ENCODE peak calls at places on chromosomes 11 and 22, in six cellular contexts. E, B, A, G, W and L are unnamed samples.

GRCh38 chr22:47794851-47795250 is 1032.4 kb downstream of the TBC1D22A start:
- DNase-seq in E (no peak), B (no peak), A (no peak), G (no peak), W (no peak), L (no peak)

GRCh38 chr11:36899796-36900195 is 301.8 kb upstream of the RAG2 start:
- DNase-seq in E (no peak), B (no peak), A (no peak), G (no peak), W (no peak), L (no peak)

GRCh38 chr11:27214713-27215112 is 148.3 kb downstream of the CCDC34 start:
- DNase-seq in E (no peak), B (no peak), A (no peak), G (no peak), W (no peak), L (no peak)

GRCh38 chr11:63813563-63814382 is 517 bp downstream of the SPINDOC start:
- DNase-seq in E (peak; percentile 54), B (peak; percentile 67), A (peak; percentile 73), G (peak; percentile 21), W (peak; percentile 69), L (no peak)

GRCh38 chr11:128695539-128696221 is 1.8 kb downstream of the FLI1 start:
- DNase-seq in E (no peak), B (no peak), A (no peak), G (peak; percentile 80), W (no peak), L (no peak)

GRCh38 chr11:14445542-14446530 is 53.8 kb downstream of the COPB1 start:
- DNase-seq in E (no peak), B (peak; percentile 51), A (peak; percentile 62), G (no peak), W (no peak), L (no peak)

GRCh38 chr11:23554002-23554401 is 693.7 kb upstream of the CCDC179 start:
- DNase-seq in E (no peak), B (no peak), A (no peak), G (no peak), W (no peak), L (no peak)

GRCh38 chr11:45754261-45754709 is 50.7 kb upstream of the SLC35C1 start:
- DNase-seq in E (no peak), B (peak; percentile 51), A (no peak), G (peak; percentile 83), W (peak; percentile 44), L (no peak)

GRCh38 chr11:69086152-69086551 is 37.4 kb downstream of the TPCN2 start:
- DNase-seq in E (peak; percentile 35), B (no peak), A (peak; percentile 67), G (no peak), W (peak; percentile 35), L (no peak)

GRCh38 chr22:30224161-30224857 is 22.2 kb downstream of the LIF start:
- DNase-seq in E (no peak), B (peak; percentile 72), A (peak; percentile 58), G (no peak), W (no peak), L (peak; percentile 14)

GRCh38 chr11:74316772-74317505 is 5.5 kb upstream of the P4HA3 start:
- DNase-seq in E (no peak), B (peak; percentile 71), A (peak; percentile 59), G (no peak), W (no peak), L (peak; percentile 48)

GRCh38 chr11:47078751-47079524 is 97.7 kb downstream of the ARFGAP2 start:
- DNase-seq in E (no peak), B (peak; percentile 86), A (no peak), G (no peak), W (no peak), L (no peak)

GRCh38 chr11:129189646-129190045 is 2.5 kb downstream of the ARHGAP32 start:
- DNase-seq in E (no peak), B (no peak), A (no peak), G (no peak), W (no peak), L (no peak)

GRCh38 chr11:8672346-8672745 is 10.1 kb downstream of the TRIM66 start:
- DNase-seq in E (no peak), B (no peak), A (no peak), G (no peak), W (no peak), L (no peak)

GRCh38 chr22:24400726-24401596 is 26.4 kb upstream of the ADORA2A start:
- DNase-seq in E (no peak), B (peak; percentile 51), A (peak; percentile 56), G (no peak), W (no peak), L (peak; percentile 53)

GRCh38 chr11:9577032-9577431 is 3.6 kb downstream of the WEE1 start:
- DNase-seq in E (no peak), B (peak; percentile 69), A (peak; percentile 58), G (no peak), W (no peak), L (no peak)

GRCh38 chr11:123628936-123629683 is 25.3 kb downstream of the SCN3B start:
- DNase-seq in E (no peak), B (peak; percentile 72), A (peak; percentile 11), G (peak; percentile 51), W (peak; percentile 89), L (peak; percentile 74)

GRCh38 chr11:31871310-31872073 is 60.4 kb upstream of the PAX6 start:
- DNase-seq in E (no peak), B (no peak), A (no peak), G (no peak), W (no peak), L (no peak)

DNA sequence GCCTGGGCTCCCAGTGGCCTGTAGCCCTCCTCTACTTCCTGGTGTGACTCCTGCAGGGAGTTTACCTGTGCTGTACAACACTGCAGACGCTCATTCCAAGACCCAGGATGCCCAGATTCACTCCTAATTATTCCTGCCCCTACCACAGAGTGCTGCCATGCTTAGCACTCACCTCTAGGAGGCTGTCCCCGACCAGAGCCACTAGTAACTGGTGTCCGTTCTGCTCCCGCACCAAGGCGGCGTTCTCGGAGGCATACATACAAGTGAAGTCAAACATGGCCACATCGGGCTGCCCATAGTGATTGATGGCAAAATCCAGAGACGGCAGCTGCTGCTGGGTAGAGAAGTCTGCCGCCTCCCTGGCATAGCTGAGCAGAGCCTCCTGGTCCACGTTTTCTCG is 122.3 kb upstream of the BID start:
- DNase-seq in E (peak; percentile 67), B (no peak), A (peak; percentile 21), G (peak; percentile 59), W (no peak), L (no peak)
- TF ChIP-seq CTCF in E (peak; percentile 44), B (peak; percentile 62), A (no peak), G (no peak), W (no peak), L (peak; percentile 61)

DNA sequence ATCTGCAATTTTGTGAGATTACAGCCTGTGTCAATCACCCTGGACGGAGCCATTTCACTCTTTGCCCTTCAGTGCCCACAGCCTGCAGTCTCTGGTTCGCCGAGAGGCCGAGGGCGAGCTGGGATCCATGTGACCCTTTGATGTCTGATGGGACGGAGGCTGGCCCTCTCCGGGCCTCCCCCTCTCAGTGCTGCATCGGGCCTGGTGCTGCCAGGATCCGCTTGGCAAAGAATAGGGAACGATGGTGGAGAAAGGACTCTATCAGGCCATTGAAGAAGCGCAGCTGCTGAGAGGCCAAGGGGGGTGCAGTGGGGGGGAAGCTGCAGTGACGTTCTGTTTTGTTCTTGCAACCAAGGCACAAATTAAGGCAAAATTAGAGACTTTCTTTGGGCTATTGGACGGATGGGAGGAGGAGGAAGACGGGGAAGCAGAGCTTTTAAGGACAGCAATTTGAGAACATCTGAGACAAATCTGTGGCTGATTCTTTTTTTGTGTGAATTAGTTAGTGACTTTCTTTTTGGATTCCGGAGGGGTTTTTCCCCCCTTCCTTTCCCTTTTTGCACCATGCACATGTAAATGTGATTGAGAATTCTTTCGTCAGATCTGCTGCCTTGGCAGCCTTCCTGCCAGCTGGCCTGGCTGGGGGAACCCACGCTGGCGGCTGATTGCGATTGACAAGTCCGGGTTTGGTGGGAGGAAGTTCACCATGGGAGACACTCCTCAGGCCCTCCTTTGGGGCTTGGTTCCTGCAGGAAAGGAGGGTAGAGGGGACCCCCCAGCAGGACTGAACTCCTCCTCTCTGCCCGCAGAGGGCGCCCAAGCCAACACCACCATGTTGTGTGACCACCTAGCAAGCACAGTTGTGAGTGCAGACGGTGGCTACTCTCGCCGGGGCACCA is 214.5 kb downstream of the NTM start:
- DNase-seq in E (peak; percentile 82), B (no peak), A (no peak), G (no peak), W (no peak), L (no peak)
- TF ChIP-seq CTCF in E (peak; percentile 70), B (peak; percentile 32), A (no peak), G (no peak), W (no peak), L (peak; percentile 63)

DNA sequence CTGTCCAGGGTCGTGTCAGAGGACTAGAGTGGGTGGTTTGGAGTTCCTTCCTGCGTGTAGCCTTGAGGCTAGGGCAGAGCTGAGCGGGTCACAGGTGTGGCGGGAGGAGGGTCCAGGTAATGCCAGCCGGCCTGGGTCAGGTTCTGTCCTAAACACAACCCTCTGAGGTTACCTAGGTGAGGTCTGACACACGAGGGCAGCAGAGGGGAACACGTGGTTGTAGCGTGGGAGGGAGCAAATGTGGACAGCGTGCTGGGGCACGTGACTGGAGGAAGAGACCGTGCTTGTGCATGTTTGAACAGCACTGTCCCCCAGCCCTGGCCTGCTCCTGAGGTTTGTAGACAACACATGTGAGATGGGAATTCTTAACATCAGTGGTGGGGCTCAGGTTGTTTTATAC is 13.1 kb downstream of the MOV10L1 start:
- DNase-seq in E (no peak), B (no peak), A (no peak), G (no peak), W (no peak), L (no peak)
- TF ChIP-seq CTCF in E (no peak), B (no peak), A (no peak), G (no peak), W (no peak), L (no peak)

GRCh38 chr11:72237112-72237931 is 6.7 kb downstream of the PHOX2A start:
- DNase-seq in E (no peak), B (no peak), A (no peak), G (no peak), W (no peak), L (no peak)

GRCh38 chr11:72239296-72239848 is 4.6 kb downstream of the PHOX2A start:
- DNase-seq in E (peak; percentile 62), B (peak; percentile 70), A (peak; percentile 71), G (no peak), W (no peak), L (peak; percentile 34)

GRCh38 chr11:72236774-72237111 is 7.2 kb downstream of the PHOX2A start:
- DNase-seq in E (no peak), B (no peak), A (no peak), G (no peak), W (no peak), L (no peak)

GRCh38 chr11:72238492-72239295 is 5.3 kb downstream of the PHOX2A start:
- DNase-seq in E (peak; percentile 34), B (no peak), A (no peak), G (no peak), W (no peak), L (no peak)

DNA sequence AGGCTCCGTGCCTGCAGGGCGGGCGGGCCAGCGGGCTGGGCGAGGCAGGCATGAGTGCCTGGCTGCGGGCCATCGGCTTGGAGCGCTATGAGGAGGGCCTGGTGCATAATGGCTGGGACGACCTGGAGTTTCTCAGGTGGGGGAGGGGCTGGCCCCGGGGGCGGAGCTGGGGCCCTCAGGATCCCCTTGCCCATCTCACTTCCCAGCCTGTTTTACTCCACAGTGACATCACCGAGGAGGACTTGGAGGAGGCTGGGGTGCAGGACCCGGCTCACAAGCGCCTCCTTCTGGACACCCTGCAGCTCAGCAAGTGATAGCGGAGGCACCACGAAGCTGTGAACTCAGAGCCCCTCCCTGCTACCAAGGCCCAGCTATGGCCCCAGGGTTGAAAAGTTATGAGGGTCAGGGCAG is 5.9 kb downstream of the PHOX2A start:
- DNase-seq in E (peak; percentile 94), B (peak; percentile 61), A (peak; percentile 76), G (peak; percentile 62), W (peak; percentile 63), L (peak; percentile 60)
- TF ChIP-seq CTCF in E (peak; percentile 84), B (peak; percentile 85), A (peak; percentile 79), G (no peak), W (peak; percentile 25), L (peak; percentile 86)